ENCODE peak calls at places on chromosomes 16 and 17, in nine cellular contexts. J is GM12878, Y is SK-N-SH, F is stomach, L is esophagus muscularis mucosa, N is transverse colon, R is HCT116, U is spleen, P is Panc1. Q is an unnamed sample.

GRCh38 chr17:82345151-82345976 is 11.8 kb upstream of the SECTM1 start:
- DNase-seq in J (no peak), Y (no peak), F (no peak), L (no peak), N (no peak), R (no peak), U (no peak), P (no peak), Q (no peak)

GRCh38 chr17:82930924-82931695 is 91.3 kb upstream of the ZNF750 start:
- DNase-seq in J (no peak), Y (no peak), F (peak; percentile 17), L (no peak), N (peak; percentile 4), R (no peak), U (peak; percentile 68), P (no peak), Q (no peak)

GRCh38 chr17:9237661-9238301 is 216.5 kb downstream of the NTN1 start:
- DNase-seq in J (no peak), Y (no peak), F (no peak), L (no peak), N (no peak), R (no peak), U (peak; percentile 63), P (no peak), Q (no peak)

GRCh38 chr17:7262192-7263070 is at the start of gene CLDN7:
- DNase-seq in J (no peak), Y (peak; percentile 42), F (peak; percentile 52), L (no peak), N (peak; percentile 94), R (peak; percentile 93), U (no peak), P (no peak), Q (peak; percentile 95)

GRCh38 chr17:6018788-6019187 is 51.4 kb upstream of the WSCD1 start:
- DNase-seq in J (no peak), Y (no peak), F (no peak), L (no peak), N (no peak), R (no peak), U (no peak), P (no peak), Q (no peak)

GRCh38 chr16:19876501-19877059 is 8.1 kb downstream of the GPRC5B start:
- DNase-seq in J (no peak), Y (no peak), F (no peak), L (no peak), N (no peak), R (no peak), U (no peak), P (no peak), Q (no peak)

GRCh38 chr17:56891751-56892150 is 22.1 kb downstream of the TRIM25 start:
- DNase-seq in J (no peak), Y (peak; percentile 52), F (peak; percentile 40), L (no peak), N (peak; percentile 36), R (no peak), U (peak; percentile 83), P (no peak), Q (no peak)

GRCh38 chr16:11797957-11798299 is 870 bp upstream of the ZC3H7A start:
- DNase-seq in J (no peak), Y (peak; percentile 30), F (no peak), L (no peak), N (no peak), R (no peak), U (peak; percentile 80), P (no peak), Q (no peak)

GRCh38 chr16:28491080-28491969 is 549 bp downstream of the CLN3 start:
- DNase-seq in J (no peak), Y (peak; percentile 68), F (no peak), L (peak; percentile 94), N (peak; percentile 53), R (no peak), U (peak; percentile 90), P (no peak), Q (peak; percentile 40)

GRCh38 chr16:24568392-24568791 is 29.0 kb downstream of the RBBP6 start:
- DNase-seq in J (no peak), Y (peak; percentile 25), F (no peak), L (no peak), N (no peak), R (no peak), U (no peak), P (no peak), Q (no peak)

GRCh38 chr17:67602974-67603373 is 114.8 kb upstream of the NOL11 start:
- DNase-seq in J (no peak), Y (peak; percentile 42), F (peak; percentile 53), L (no peak), N (peak; percentile 22), R (peak; percentile 56), U (peak; percentile 46), P (peak; percentile 13), Q (no peak)

GRCh38 chr17:45908460-45908859 is 14.1 kb downstream of the MAPT start:
- DNase-seq in J (no peak), Y (no peak), F (no peak), L (no peak), N (no peak), R (no peak), U (no peak), P (no peak), Q (no peak)

GRCh38 chr16:68068926-68069325 is 16.2 kb upstream of the NFATC3 start:
- DNase-seq in J (no peak), Y (no peak), F (no peak), L (no peak), N (no peak), R (no peak), U (no peak), P (no peak), Q (no peak)

GRCh38 chr16:64362193-64362592 is 759.7 kb downstream of the CDH11 start:
- DNase-seq in J (no peak), Y (no peak), F (no peak), L (no peak), N (no peak), R (no peak), U (no peak), P (no peak), Q (no peak)

GRCh38 chr16:69108905-69109252 is 3.4 kb downstream of the HAS3 start:
- DNase-seq in J (no peak), Y (no peak), F (no peak), L (no peak), N (no peak), R (no peak), U (peak; percentile 24), P (no peak), Q (no peak)

GRCh38 chr16:17313085-17313611 is 157.6 kb downstream of the XYLT1 start:
- DNase-seq in J (no peak), Y (peak; percentile 76), F (no peak), L (no peak), N (peak; percentile 46), R (no peak), U (no peak), P (no peak), Q (peak; percentile 71)

GRCh38 chr17:68432086-68432864 is 25.0 kb downstream of the WIPI1 start:
- DNase-seq in J (no peak), Y (no peak), F (no peak), L (no peak), N (no peak), R (no peak), U (peak; percentile 28), P (no peak), Q (peak; percentile 6)

GRCh38 chr16:84266451-84266850 is 26.6 kb upstream of the KCNG4 start:
- DNase-seq in J (peak; percentile 21), Y (peak; percentile 85), F (no peak), L (no peak), N (peak; percentile 20), R (peak; percentile 93), U (no peak), P (no peak), Q (no peak)

GRCh38 chr17:32516940-32517711 is 30.3 kb downstream of the CDK5R1 start:
- DNase-seq in J (no peak), Y (no peak), F (no peak), L (no peak), N (no peak), R (no peak), U (no peak), P (no peak), Q (no peak)

GRCh38 chr17:32518856-32519768 is 32.3 kb downstream of the CDK5R1 start:
- DNase-seq in J (no peak), Y (peak; percentile 93), F (peak; percentile 63), L (no peak), N (peak; percentile 49), R (no peak), U (peak; percentile 94), P (no peak), Q (peak; percentile 63)

GRCh38 chr17:32520737-32521399 is 34.1 kb downstream of the CDK5R1 start:
- DNase-seq in J (no peak), Y (no peak), F (no peak), L (no peak), N (no peak), R (no peak), U (no peak), P (no peak), Q (no peak)

GRCh38 chr17:32517982-32518381 is 31.2 kb downstream of the CDK5R1 start:
- DNase-seq in J (no peak), Y (no peak), F (no peak), L (no peak), N (no peak), R (no peak), U (no peak), P (no peak), Q (no peak)

GRCh38 chr17:32519769-32520701 is 33.2 kb downstream of the CDK5R1 start:
- DNase-seq in J (peak; percentile 52), Y (peak; percentile 57), F (peak; percentile 30), L (no peak), N (peak; percentile 38), R (no peak), U (peak; percentile 87), P (no peak), Q (no peak)
- TF ChIP-seq POLR2AphosphoS5 in J (peak; percentile 92), Y (no peak), F (peak; percentile 28), L (no peak), N (peak; percentile 43), R (no peak), U (peak; percentile 89), P (no peak), Q (no peak)

DNA sequence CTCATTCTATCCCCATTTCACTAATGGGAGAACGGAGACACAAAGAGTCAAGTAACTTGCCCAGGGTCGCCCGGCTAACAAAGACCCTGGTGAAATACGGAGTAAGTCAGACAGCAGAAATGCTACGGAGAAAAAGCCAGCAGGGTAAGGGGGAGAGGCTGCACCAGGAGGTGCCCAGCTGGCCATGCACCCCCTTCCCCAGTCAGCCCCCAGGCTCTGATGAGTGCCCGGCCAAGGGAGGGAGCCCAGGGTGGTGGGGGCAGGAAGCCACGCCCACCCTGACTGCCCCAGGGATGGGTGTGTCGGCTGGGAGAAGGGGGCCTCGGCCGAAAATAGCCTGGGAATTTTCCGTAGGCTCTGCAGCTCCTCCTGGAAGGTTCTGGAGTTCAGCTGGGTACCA is 4.3 kb downstream of the CARHSP1 start:
- DNase-seq in J (no peak), Y (no peak), F (no peak), L (no peak), N (no peak), R (no peak), U (no peak), P (no peak), Q (no peak)
- H3K4me1 ChIP-seq in J (peaks cover 7% of the 10 kb centered on the region), Y (peaks cover 34% of the 10 kb centered on the region), F (peaks cover 83% of the 10 kb centered on the region), L (peaks cover 91% of the 10 kb centered on the region), N (peaks cover 35% of the 10 kb centered on the region), R (peaks cover 43% of the 10 kb centered on the region), U (peaks cover 27% of the 10 kb centered on the region), P (peaks cover 65% of the 10 kb centered on the region), Q (no peaks in the 10 kb centered on the region)

GRCh38 chr17:1994707-1995106 is 30.4 kb downstream of the RTN4RL1 start:
- DNase-seq in J (no peak), Y (no peak), F (no peak), L (no peak), N (no peak), R (no peak), U (no peak), P (no peak), Q (no peak)
- H3K27ac ChIP-seq in J (no peak overlapping the region), Y (no peak overlapping the region), F (no peak overlapping the region), L (no peak overlapping the region), N (no peak overlapping the region), R (no peak overlapping the region), U (no peak overlapping the region), P (no peak overlapping the region), Q (no peak overlapping the region)

GRCh38 chr17:66192378-66192687 is 400 bp upstream of the CEP112 start:
- DNase-seq in J (no peak), Y (no peak), F (no peak), L (no peak), N (no peak), R (no peak), U (no peak), P (no peak), Q (no peak)
- TF ChIP-seq POLR2AphosphoS5 in J (no peak), Y (no peak), F (no peak), L (no peak), N (no peak), R (no peak), U (no peak), P (no peak), Q (no peak)